ENCODE peak calls at places on chromosomes 11 and 22, in five cellular contexts. L, S, N, M and V are unnamed samples.

GRCh38 chr22:41770715-41771452 is 29.6 kb upstream of the CCDC134 start:
- DNase-seq in L (no peak), S (no peak), N (no peak), M (no peak), V (no peak)

GRCh38 chr22:45454260-45454659 is 40.8 kb downstream of the RIBC2 start:
- DNase-seq in L (no peak), S (no peak), N (no peak), M (no peak), V (no peak)

GRCh38 chr11:128613300-128613995 is 26.1 kb upstream of the ETS1 start:
- DNase-seq in L (no peak), S (no peak), N (no peak), M (no peak), V (no peak)

GRCh38 chr11:79896258-79896657 is 455.4 kb upstream of the TENM4 start:
- DNase-seq in L (no peak), S (no peak), N (no peak), M (no peak), V (no peak)

GRCh38 chr22:48091656-48092223 is 1329.3 kb downstream of the TBC1D22A start:
- DNase-seq in L (no peak), S (peak), N (no peak), M (no peak), V (no peak)

GRCh38 chr22:42685941-42686666 is 34.6 kb downstream of the A4GALT start:
- DNase-seq in L (peak), S (no peak), N (no peak), M (no peak), V (peak)

GRCh38 chr11:89441606-89442005 is 49.6 kb downstream of the NOX4 start:
- DNase-seq in L (no peak), S (no peak), N (no peak), M (no peak), V (no peak)

GRCh38 chr11:85823816-85824215 is 12.9 kb upstream of the SYTL2 start:
- DNase-seq in L (no peak), S (no peak), N (no peak), M (no peak), V (no peak)

GRCh38 chr11:104106136-104106754 is 57.7 kb downstream of the PDGFD start:
- DNase-seq in L (no peak), S (no peak), N (no peak), M (no peak), V (no peak)

GRCh38 chr11:60788401-60789110 is 3.4 kb downstream of the MS4A10 start:
- DNase-seq in L (no peak), S (no peak), N (no peak), M (no peak), V (no peak)

GRCh38 chr11:94781822-94782221 is 13.7 kb downstream of the AMOTL1 start:
- DNase-seq in L (no peak), S (no peak), N (no peak), M (no peak), V (no peak)

GRCh38 chr22:27512283-27512761 is 289.2 kb downstream of the MN1 start:
- DNase-seq in L (no peak), S (no peak), N (no peak), M (peak), V (peak)

GRCh38 chr11:78074756-78075155 is 4.9 kb downstream of the NDUFC2 start:
- DNase-seq in L (no peak), S (no peak), N (no peak), M (no peak), V (no peak)

GRCh38 chr22:21626735-21627469 is 2.9 kb downstream of the YDJC start:
- DNase-seq in L (no peak), S (no peak), N (no peak), M (no peak), V (no peak)

GRCh38 chr11:14361951-14362350 is 3.0 kb upstream of the RRAS2 start:
- DNase-seq in L (no peak), S (no peak), N (no peak), M (no peak), V (no peak)

GRCh38 chr11:1645357-1645821 is 15.8 kb downstream of the KRTAP5-5 start:
- DNase-seq in L (no peak), S (no peak), N (no peak), M (no peak), V (no peak)

GRCh38 chr22:32801436-32802290 is at the start of gene TIMP3:
- DNase-seq in L (peak), S (peak), N (no peak), M (peak), V (peak)

GRCh38 chr22:43136255-43136654 is 6.9 kb downstream of the MCAT start:
- DNase-seq in L (peak), S (no peak), N (no peak), M (no peak), V (no peak)

GRCh38 chr11:13776134-13776815 is 107.8 kb downstream of the FAR1 start:
- DNase-seq in L (no peak), S (no peak), N (peak), M (no peak), V (no peak)

GRCh38 chr22:50470491-50470890 is 4.3 kb downstream of the SBF1 start:
- DNase-seq in L (no peak), S (no peak), N (no peak), M (no peak), V (peak)

GRCh38 chr22:42662114-42663021 is 13.2 kb upstream of the CYB5R3 start:
- DNase-seq in L (peak), S (peak), N (no peak), M (peak), V (peak)

GRCh38 chr11:131300304-131300703 is 70.1 kb upstream of the NTM start:
- DNase-seq in L (no peak), S (no peak), N (no peak), M (no peak), V (no peak)

GRCh38 chr11:118917488-118918127 is 8.1 kb downstream of the BCL9L start:
- DNase-seq in L (no peak), S (no peak), N (no peak), M (peak), V (peak)

GRCh38 chr11:38013157-38013556 is 1415.1 kb upstream of the RAG2 start:
- DNase-seq in L (no peak), S (no peak), N (no peak), M (no peak), V (no peak)

GRCh38 chr11:134442246-134442645 is 30.2 kb upstream of the B3GAT1 start:
- DNase-seq in L (no peak), S (no peak), N (no peak), M (no peak), V (no peak)

GRCh38 chr11:5596611-5597201 is at the start of gene TRIM6:
- DNase-seq in L (peak), S (peak), N (no peak), M (peak), V (peak)

GRCh38 chr11:12280199-12280837 is 97.1 kb upstream of the PARVA start:
- DNase-seq in L (no peak), S (no peak), N (no peak), M (no peak), V (no peak)

GRCh38 chr11:33064033-33064825 is 24.9 kb downstream of the TCP11L1 start:
- DNase-seq in L (no peak), S (no peak), N (no peak), M (no peak), V (no peak)

GRCh38 chr11:113874096-113874919 is 1.1 kb downstream of the USP28 start:
- DNase-seq in L (peak), S (no peak), N (no peak), M (no peak), V (no peak)

GRCh38 chr22:21074092-21074715 is 28.5 kb downstream of the LRRC74B start:
- DNase-seq in L (no peak), S (no peak), N (peak), M (no peak), V (no peak)

GRCh38 chr11:63667993-63668392 is 3.2 kb downstream of the ATL3 start:
- DNase-seq in L (no peak), S (no peak), N (peak), M (no peak), V (no peak)

GRCh38 chr11:2563216-2564007 is 118.6 kb downstream of the KCNQ1 start:
- DNase-seq in L (no peak), S (peak), N (no peak), M (no peak), V (no peak)

GRCh38 chr11:102111787-102112653 is 1.8 kb downstream of the YAP1 start:
- DNase-seq in L (peak), S (no peak), N (peak), M (no peak), V (peak)

GRCh38 chr11:110123003-110123402 is 29.8 kb downstream of the ZC3H12C start:
- DNase-seq in L (no peak), S (no peak), N (no peak), M (no peak), V (no peak)

GRCh38 chr11:16759857-16760256 is 21.4 kb downstream of the C11orf58 start:
- DNase-seq in L (no peak), S (no peak), N (no peak), M (no peak), V (no peak)

GRCh38 chr11:45560153-45560934 is 105.1 kb downstream of the CHST1 start:
- DNase-seq in L (peak), S (no peak), N (no peak), M (no peak), V (no peak)

GRCh38 chr11:96307748-96308133 is 35.3 kb downstream of the MAML2 start:
- DNase-seq in L (no peak), S (no peak), N (peak), M (no peak), V (peak)
- H3K4me3 ChIP-seq in L (peak), S (peak), N (peak), M (no peak), V (peak)

DNA sequence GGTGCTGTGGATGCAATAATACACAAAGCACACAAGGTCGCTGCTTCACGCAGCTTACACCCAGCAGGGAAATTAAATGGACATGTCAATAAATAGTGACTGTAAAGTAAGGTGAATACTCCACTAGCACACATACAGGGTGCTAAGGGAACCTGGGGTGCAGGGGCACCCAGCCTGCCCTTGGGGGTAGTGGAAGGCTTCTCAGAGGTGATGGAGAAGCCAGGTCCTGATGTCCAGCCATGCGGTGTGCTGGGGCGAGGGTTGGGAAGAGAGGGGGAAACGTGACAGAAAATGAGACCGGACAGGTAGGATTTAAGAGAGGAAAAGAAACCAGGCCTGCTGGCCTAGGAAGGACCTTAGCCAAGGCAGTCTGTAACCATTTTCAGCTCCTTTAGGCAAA is 200.5 kb downstream of the GRIK4 start:
- DNase-seq in L (no peak), S (no peak), N (no peak), M (no peak), V (no peak)
- TF ChIP-seq CTCF in L (no peak), S (no peak), N (no peak), M (no peak), V (no peak)

GRCh38 chr11:6655790-6656580 is at the start of gene DCHS1:
- DNase-seq in L (peak), S (no peak), N (no peak), M (no peak), V (no peak)
- H3K4me3 ChIP-seq in L (peak), S (peak), N (no peak), M (peak), V (peak)

GRCh38 chr11:36033936-36034335 is 90.1 kb downstream of the LDLRAD3 start:
- DNase-seq in L (no peak), S (no peak), N (no peak), M (no peak), V (no peak)

GRCh38 chr11:36035454-36035853 is 91.6 kb downstream of the LDLRAD3 start:
- DNase-seq in L (no peak), S (no peak), N (no peak), M (no peak), V (no peak)

GRCh38 chr11:36033082-36033751 is 89.4 kb downstream of the LDLRAD3 start:
- DNase-seq in L (no peak), S (no peak), N (no peak), M (no peak), V (no peak)

GRCh38 chr11:36035999-36036398 is 92.1 kb downstream of the LDLRAD3 start:
- DNase-seq in L (no peak), S (no peak), N (no peak), M (no peak), V (no peak)

GRCh38 chr11:36034572-36035331 is 90.9 kb downstream of the LDLRAD3 start:
- DNase-seq in L (no peak), S (no peak), N (no peak), M (no peak), V (no peak)
- TF ChIP-seq CTCF in L (peak), S (no peak), N (no peak), M (no peak), V (no peak)

DNA sequence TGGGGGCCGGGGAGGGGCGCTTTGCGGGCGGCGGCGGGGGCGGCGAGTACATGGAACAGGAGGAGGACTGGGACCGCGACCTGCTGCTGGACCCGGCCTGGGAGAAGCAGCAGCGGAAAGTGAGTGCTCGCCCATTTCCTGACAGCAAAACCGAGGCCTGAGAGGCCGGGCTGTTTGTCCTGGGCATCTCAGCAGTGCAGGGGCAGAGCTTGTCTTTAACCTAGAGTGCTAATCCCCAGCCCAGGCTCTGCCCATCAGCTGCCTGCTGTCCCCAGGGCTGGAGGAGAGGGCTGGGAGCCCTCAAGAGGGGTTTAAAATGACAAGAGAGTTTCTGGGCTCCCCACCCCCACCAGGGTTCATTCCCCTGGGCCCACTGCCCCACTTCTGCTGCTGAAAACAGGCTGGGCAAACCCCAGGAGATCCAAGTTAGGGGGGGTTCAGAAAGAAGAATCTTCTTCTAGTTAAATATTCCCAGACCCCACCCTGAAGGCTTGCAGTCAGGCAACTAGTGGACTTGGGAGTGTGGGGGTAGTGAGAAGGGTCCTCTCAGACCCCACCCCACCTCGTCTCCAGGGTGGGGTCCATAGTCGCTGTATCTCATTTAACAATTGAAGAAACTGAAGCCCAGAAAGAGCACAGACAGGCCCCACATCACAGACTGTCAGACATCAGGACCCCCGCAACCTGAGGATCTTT is 411 bp downstream of the ACTN3 start:
- DNase-seq in L (no peak), S (no peak), N (no peak), M (no peak), V (no peak)
- H3K4me3 ChIP-seq in L (peak), S (peak), N (no peak), M (no peak), V (peak)

GRCh38 chr11:390175-390574 is 3.8 kb upstream of the PKP3 start:
- DNase-seq in L (peak), S (no peak), N (peak), M (no peak), V (peak)
- TF ChIP-seq CTCF in L (no peak), S (no peak), N (no peak), M (no peak), V (peak)

GRCh38 chr11:126431401-126432064 is 76.0 kb downstream of the ST3GAL4 start:
- DNase-seq in L (no peak), S (no peak), N (no peak), M (peak), V (peak)
- H3K4me3 ChIP-seq in L (no peak), S (no peak), N (no peak), M (no peak), V (no peak)

GRCh38 chr11:9250139-9250582 is 15.0 kb downstream of the DENND5A start:
- DNase-seq in L (no peak), S (no peak), N (no peak), M (no peak), V (no peak)
- TF ChIP-seq CTCF in L (no peak), S (no peak), N (no peak), M (no peak), V (no peak)